ENCODE peak calls at places on chromosomes 11 and 22, in four cellular contexts. One of them, this sample, is unnamed.

GRCh38 chr22:23168381-23169031 is 11.8 kb upstream of the BCR start:
- DNase-seq in endodermal cell: no peak
- DNase-seq in PC-3: no peak
- DNase-seq in heart left ventricle: no peak
- DNase-seq in this sample: no peak

GRCh38 chr11:108536783-108537182 is 38.6 kb upstream of the POGLUT3 start:
- DNase-seq in endodermal cell: no peak
- DNase-seq in PC-3: no peak
- DNase-seq in heart left ventricle: no peak
- DNase-seq in this sample: peak

GRCh38 chr22:40449676-40450035 is 79.3 kb downstream of the SGSM3 start:
- DNase-seq in endodermal cell: no peak
- DNase-seq in PC-3: no peak
- DNase-seq in heart left ventricle: no peak
- DNase-seq in this sample: peak

GRCh38 chr11:62770778-62771143 is 435 bp upstream of the TAF6L start:
- DNase-seq in endodermal cell: peak
- DNase-seq in PC-3: no peak
- DNase-seq in heart left ventricle: peak
- DNase-seq in this sample: no peak

GRCh38 chr11:102926517-102926916 is 29.0 kb downstream of the MMP13 start:
- DNase-seq in endodermal cell: no peak
- DNase-seq in PC-3: no peak
- DNase-seq in heart left ventricle: no peak
- DNase-seq in this sample: no peak

GRCh38 chr22:33909075-33909458 is 11.2 kb downstream of the LARGE1 start:
- DNase-seq in endodermal cell: no peak
- DNase-seq in PC-3: no peak
- DNase-seq in heart left ventricle: no peak
- DNase-seq in this sample: no peak

GRCh38 chr22:39316440-39317083 is 2.9 kb downstream of the RPL3 start:
- DNase-seq in endodermal cell: peak
- DNase-seq in PC-3: peak
- DNase-seq in heart left ventricle: peak
- DNase-seq in this sample: peak

GRCh38 chr22:31829505-31829904 is 75.7 kb downstream of the DEPDC5 start:
- DNase-seq in endodermal cell: no peak
- DNase-seq in PC-3: peak
- DNase-seq in heart left ventricle: peak
- DNase-seq in this sample: peak

GRCh38 chr11:71173709-71174108 is 78.7 kb downstream of the SHANK2 start:
- DNase-seq in endodermal cell: peak
- DNase-seq in PC-3: no peak
- DNase-seq in heart left ventricle: no peak
- DNase-seq in this sample: no peak

GRCh38 chr22:50259302-50259701 is 2.2 kb downstream of the MAPK12 start:
- DNase-seq in endodermal cell: no peak
- DNase-seq in PC-3: no peak
- DNase-seq in heart left ventricle: no peak
- DNase-seq in this sample: no peak

GRCh38 chr11:68632802-68633201 is 51.5 kb upstream of the GAL start:
- DNase-seq in endodermal cell: peak
- DNase-seq in PC-3: peak
- DNase-seq in heart left ventricle: no peak
- DNase-seq in this sample: peak

GRCh38 chr22:46551321-46551720 is 13.9 kb upstream of the CELSR1 start:
- DNase-seq in endodermal cell: peak
- DNase-seq in PC-3: no peak
- DNase-seq in heart left ventricle: peak
- DNase-seq in this sample: no peak

GRCh38 chr11:70871881-70872280 is 380.5 kb downstream of the SHANK2 start:
- DNase-seq in endodermal cell: no peak
- DNase-seq in PC-3: no peak
- DNase-seq in heart left ventricle: no peak
- DNase-seq in this sample: no peak

GRCh38 chr22:29148826-29149225 is 56.9 kb upstream of the EMID1 start:
- DNase-seq in endodermal cell: no peak
- DNase-seq in PC-3: no peak
- DNase-seq in heart left ventricle: no peak
- DNase-seq in this sample: no peak

GRCh38 chr22:46846154-46846831 is 83.8 kb downstream of the TBC1D22A start:
- DNase-seq in endodermal cell: peak
- DNase-seq in PC-3: peak
- DNase-seq in heart left ventricle: no peak
- DNase-seq in this sample: peak

GRCh38 chr22:40040927-40041326 is 46.2 kb downstream of the FAM83F start:
- DNase-seq in endodermal cell: no peak
- DNase-seq in PC-3: peak
- DNase-seq in heart left ventricle: peak
- DNase-seq in this sample: no peak

GRCh38 chr11:12121011-12121410 is 10.6 kb downstream of the MICAL2 start:
- DNase-seq in endodermal cell: no peak
- DNase-seq in PC-3: no peak
- DNase-seq in heart left ventricle: no peak
- DNase-seq in this sample: no peak

GRCh38 chr22:27663031-27663367 is 138.6 kb downstream of the MN1 start:
- DNase-seq in endodermal cell: no peak
- DNase-seq in PC-3: no peak
- DNase-seq in heart left ventricle: no peak
- DNase-seq in this sample: no peak

GRCh38 chr11:72146625-72147024 is 11.1 kb downstream of the FOLR3 start:
- DNase-seq in endodermal cell: no peak
- DNase-seq in PC-3: no peak
- DNase-seq in heart left ventricle: no peak
- DNase-seq in this sample: no peak

GRCh38 chr11:117232022-117232878 is at the start of the genes PCSK7 and RNF214:
- DNase-seq in endodermal cell: peak
- DNase-seq in PC-3: peak
- DNase-seq in heart left ventricle: peak
- DNase-seq in this sample: peak

GRCh38 chr11:122724520-122724919 is 69.0 kb downstream of the UBASH3B start:
- DNase-seq in endodermal cell: no peak
- DNase-seq in PC-3: no peak
- DNase-seq in heart left ventricle: no peak
- DNase-seq in this sample: no peak

DNA sequence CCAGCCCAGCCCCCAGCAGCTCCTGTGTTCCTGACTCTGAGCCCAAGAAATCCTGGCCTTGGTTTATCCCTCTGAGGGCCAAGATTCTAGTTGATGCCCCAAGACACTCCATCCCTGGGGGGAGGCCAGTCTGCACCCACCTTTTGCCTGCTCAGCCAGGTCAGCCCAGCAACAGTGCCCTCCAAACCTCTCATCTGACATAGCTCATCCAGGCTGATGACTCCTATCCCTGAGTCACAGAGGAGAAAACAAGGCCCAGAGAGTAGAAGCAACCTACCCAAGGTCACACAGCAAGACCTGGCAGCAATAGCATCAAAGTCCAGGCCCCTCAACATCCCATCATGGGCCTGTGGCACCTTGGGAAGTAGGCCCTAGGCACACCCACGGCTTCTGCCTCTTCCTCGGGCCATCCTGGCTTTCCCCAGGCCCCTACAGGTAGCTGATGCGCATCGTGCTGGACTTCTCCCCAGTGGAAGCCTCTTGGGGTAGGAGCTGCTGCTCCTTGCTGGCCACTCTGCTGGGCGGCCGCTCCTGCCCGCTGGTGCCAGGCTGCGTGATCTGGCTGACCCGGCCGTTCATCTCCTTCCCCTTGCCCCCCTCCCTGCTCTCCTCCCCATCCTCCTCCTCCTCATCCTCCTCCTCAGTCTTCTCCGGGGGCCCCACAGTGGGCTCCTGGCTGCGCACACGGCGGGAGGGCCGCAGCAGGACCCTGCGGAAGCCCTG is 6.0 kb downstream of the SSTR3 start:
- DNase-seq in endodermal cell: no peak
- DNase-seq in PC-3: no peak
- DNase-seq in heart left ventricle: no peak
- DNase-seq in this sample: no peak
- TF ChIP-seq CTCF in endodermal cell: no peak
- TF ChIP-seq CTCF in PC-3: no peak
- TF ChIP-seq CTCF in heart left ventricle: no peak
- TF ChIP-seq CTCF in this sample: no peak

DNA sequence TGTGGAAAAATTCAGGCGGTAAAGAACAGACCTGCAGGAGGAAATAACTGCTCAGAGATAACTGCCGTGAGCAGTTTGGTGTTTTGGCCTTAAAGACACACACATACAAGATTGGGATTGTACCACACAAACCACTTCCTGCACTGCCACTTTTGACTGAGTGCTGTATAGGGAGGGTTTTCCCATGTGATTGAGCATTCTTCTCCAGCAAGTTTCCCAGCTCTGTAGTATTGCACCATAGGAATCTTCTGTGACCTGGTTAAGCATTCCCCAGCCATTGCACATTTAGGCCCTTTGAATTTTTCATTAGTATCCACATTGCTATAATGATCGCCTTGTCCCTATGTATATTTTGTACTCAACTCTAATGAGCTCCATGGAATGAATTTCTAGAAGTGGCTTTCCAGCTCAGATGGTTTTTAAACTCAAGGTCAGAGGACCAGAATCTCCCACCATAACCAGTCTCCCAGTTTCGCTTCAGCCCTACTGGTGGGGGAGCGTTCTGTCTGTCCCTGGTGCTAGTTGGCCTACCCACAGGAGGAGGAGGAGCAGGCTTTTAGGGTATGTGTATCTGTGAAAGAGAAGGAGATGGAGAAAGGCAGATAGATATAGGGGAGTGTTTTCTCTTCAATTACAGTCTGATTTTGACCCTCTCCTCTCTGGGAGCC is 9.3 kb downstream of the CD82 start:
- DNase-seq in endodermal cell: no peak
- DNase-seq in PC-3: peak
- DNase-seq in heart left ventricle: no peak
- DNase-seq in this sample: peak
- H3K27ac ChIP-seq in endodermal cell: no peak
- H3K27ac ChIP-seq in PC-3: peak
- H3K27ac ChIP-seq in heart left ventricle: no peak
- H3K27ac ChIP-seq in this sample: no peak

DNA sequence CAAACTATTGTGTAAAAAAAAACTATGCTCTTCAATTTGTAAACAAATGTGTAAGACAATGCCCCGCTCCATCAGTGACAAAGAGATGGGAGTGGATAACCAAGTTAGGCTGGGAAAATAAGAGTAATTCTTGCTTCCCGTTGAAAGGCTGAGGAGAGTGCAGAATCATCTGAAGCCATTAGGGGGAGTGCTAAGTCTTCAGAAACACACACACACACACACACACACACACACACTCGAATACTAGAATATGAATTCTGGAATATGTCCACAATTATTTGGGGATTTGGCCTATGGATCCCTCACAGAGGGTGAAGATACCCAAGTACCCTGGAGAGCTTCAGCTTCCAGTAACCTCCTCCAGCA is 27.8 kb upstream of the ROBO3 start:
- DNase-seq in endodermal cell: peak
- DNase-seq in PC-3: peak
- DNase-seq in heart left ventricle: no peak
- DNase-seq in this sample: peak
- TF ChIP-seq CTCF in endodermal cell: no peak
- TF ChIP-seq CTCF in PC-3: peak
- TF ChIP-seq CTCF in heart left ventricle: no peak
- TF ChIP-seq CTCF in this sample: peak

GRCh38 chr11:3859373-3859881 is 4.0 kb downstream of the STIM1 start:
- DNase-seq in endodermal cell: peak
- DNase-seq in PC-3: no peak
- DNase-seq in heart left ventricle: peak
- DNase-seq in this sample: no peak

GRCh38 chr11:3860360-3860759 is 4.9 kb downstream of the STIM1 start:
- DNase-seq in endodermal cell: no peak
- DNase-seq in PC-3: no peak
- DNase-seq in heart left ventricle: no peak
- DNase-seq in this sample: no peak

GRCh38 chr11:3865388-3866193 is 10.1 kb downstream of the STIM1 start:
- DNase-seq in endodermal cell: no peak
- DNase-seq in PC-3: peak
- DNase-seq in heart left ventricle: no peak
- DNase-seq in this sample: peak

GRCh38 chr11:3857628-3858027 is 2.2 kb downstream of the STIM1 start:
- DNase-seq in endodermal cell: no peak
- DNase-seq in PC-3: no peak
- DNase-seq in heart left ventricle: no peak
- DNase-seq in this sample: no peak

DNA sequence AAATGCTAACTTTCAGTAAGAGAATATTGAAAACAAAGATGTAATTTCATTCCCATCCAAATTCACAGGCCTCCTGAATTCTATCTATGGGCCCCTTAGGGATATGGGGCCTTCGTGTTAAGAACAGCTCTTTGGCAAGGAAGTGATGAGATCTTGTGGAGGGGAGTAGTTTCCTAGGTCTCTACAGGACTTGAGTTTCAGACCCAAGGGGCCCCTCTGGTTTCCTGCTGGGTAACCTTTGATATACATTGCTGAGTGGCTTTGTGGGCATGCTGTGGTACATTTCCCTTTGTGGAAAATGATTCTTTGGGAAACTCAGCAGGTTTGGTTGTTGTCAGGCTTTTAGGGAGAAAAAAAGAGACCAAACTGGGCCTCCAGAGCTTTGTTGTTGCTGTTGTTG is 6.2 kb downstream of the STIM1 start:
- DNase-seq in endodermal cell: no peak
- DNase-seq in PC-3: no peak
- DNase-seq in heart left ventricle: no peak
- DNase-seq in this sample: no peak
- H3K27ac ChIP-seq in endodermal cell: no peak
- H3K27ac ChIP-seq in PC-3: no peak
- H3K27ac ChIP-seq in heart left ventricle: no peak
- H3K27ac ChIP-seq in this sample: no peak

GRCh38 chr11:61609970-61610347 is 29.1 kb upstream of the SYT7 start:
- DNase-seq in endodermal cell: peak
- DNase-seq in PC-3: peak
- DNase-seq in heart left ventricle: peak
- DNase-seq in this sample: no peak
- TF ChIP-seq CTCF in endodermal cell: peak
- TF ChIP-seq CTCF in PC-3: peak
- TF ChIP-seq CTCF in heart left ventricle: no peak
- TF ChIP-seq CTCF in this sample: no peak

GRCh38 chr11:35303596-35304392 is 115.6 kb downstream of the SLC1A2 start:
- DNase-seq in endodermal cell: no peak
- DNase-seq in PC-3: peak
- DNase-seq in heart left ventricle: peak
- DNase-seq in this sample: no peak

GRCh38 chr11:35307221-35307621 is 112.1 kb downstream of the SLC1A2 start:
- DNase-seq in endodermal cell: no peak
- DNase-seq in PC-3: no peak
- DNase-seq in heart left ventricle: no peak
- DNase-seq in this sample: no peak

GRCh38 chr11:35304393-35304790 is 115.0 kb downstream of the SLC1A2 start:
- DNase-seq in endodermal cell: no peak
- DNase-seq in PC-3: peak
- DNase-seq in heart left ventricle: no peak
- DNase-seq in this sample: no peak

GRCh38 chr11:35305670-35306382 is 113.5 kb downstream of the SLC1A2 start:
- DNase-seq in endodermal cell: peak
- DNase-seq in PC-3: peak
- DNase-seq in heart left ventricle: no peak
- DNase-seq in this sample: peak

DNA sequence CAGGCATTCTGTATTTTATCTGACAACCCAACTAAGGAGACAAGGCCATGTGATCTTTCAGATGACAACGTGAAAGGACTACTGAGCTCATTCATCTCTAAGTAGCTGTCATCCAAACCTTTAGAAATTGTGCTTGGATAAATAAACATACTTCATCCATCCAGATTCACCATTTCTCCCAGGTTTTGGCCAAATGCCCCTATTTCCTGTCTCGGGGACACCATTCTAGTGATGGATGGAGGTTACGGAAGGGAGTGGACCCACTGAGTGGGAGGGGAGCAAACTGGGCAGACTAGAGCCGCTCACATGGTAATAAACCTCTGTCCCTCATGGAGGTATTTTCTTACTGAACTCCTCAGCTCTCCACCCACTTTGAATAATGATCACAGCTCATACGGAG is 114.5 kb downstream of the SLC1A2 start:
- DNase-seq in endodermal cell: no peak
- DNase-seq in PC-3: no peak
- DNase-seq in heart left ventricle: no peak
- DNase-seq in this sample: no peak
- H3K27ac ChIP-seq in endodermal cell: no peak
- H3K27ac ChIP-seq in PC-3: peak
- H3K27ac ChIP-seq in heart left ventricle: peak
- H3K27ac ChIP-seq in this sample: no peak